ENCODE peak calls at places on chromosomes 3 and 15, in six cellular contexts. E, M, U, L, B and T are unnamed samples.

GRCh38 chr3:178900244-178900643 is 171.4 kb downstream of the ZMAT3 start:
- DNase-seq in M (no peak), U (no peak), B (no peak), E (no peak), L (no peak), T (no peak)

GRCh38 chr3:188671941-188672340 is 499.8 kb upstream of the TPRG1 start:
- DNase-seq in E (no peak), U (no peak), B (no peak), M (no peak), L (no peak), T (no peak)

GRCh38 chr15:101091080-101092017 is 160.5 kb downstream of the CHSY1 start:
- DNase-seq in B (no peak), M (no peak), U (no peak), L (peak), E (no peak), T (no peak)

GRCh38 chr3:131735121-131735520 is 232.3 kb upstream of the MRPL3 start:
- DNase-seq in M (no peak), L (no peak), B (no peak), U (no peak), E (no peak), T (no peak)

GRCh38 chr3:76505202-76505875 is 534.6 kb upstream of the ROBO2 start:
- DNase-seq in E (no peak), B (no peak), M (no peak), U (no peak), L (peak), T (no peak)

GRCh38 chr3:111715911-111716523 is 120.9 kb upstream of the ZBED2 start:
- DNase-seq in E (no peak), B (no peak), U (peak), L (peak), M (peak), T (no peak)

GRCh38 chr15:27412413-27412812 is 441.4 kb downstream of the GABRG3 start:
- DNase-seq in U (no peak), B (no peak), M (peak), E (no peak), L (no peak), T (no peak)

GRCh38 chr3:135908225-135908624 is 57.3 kb upstream of the PPP2R3A start:
- DNase-seq in M (no peak), E (no peak), B (no peak), U (no peak), L (no peak), T (no peak)

GRCh38 chr3:133570937-133571320 is 2.6 kb upstream of the CDV3 start:
- DNase-seq in L (peak), B (no peak), U (no peak), M (no peak), E (no peak), T (no peak)

GRCh38 chr3:47865192-47865591 is 62.3 kb downstream of the DHX30 start:
- DNase-seq in U (no peak), E (no peak), M (no peak), B (no peak), L (no peak), T (no peak)

GRCh38 chr3:49205154-49205788 is 33.9 kb downstream of the KLHDC8B start:
- DNase-seq in U (no peak), B (no peak), L (no peak), E (no peak), M (no peak), T (no peak)

GRCh38 chr3:119042162-119042561 is 7.5 kb upstream of the IGSF11 start:
- DNase-seq in U (no peak), E (no peak), L (no peak), M (no peak), B (no peak), T (no peak)

GRCh38 chr15:98805434-98806274 is 157.3 kb downstream of the IGF1R start:
- DNase-seq in E (no peak), L (no peak), U (no peak), M (peak), B (no peak), T (no peak)

GRCh38 chr3:151037746-151038145 is 47.7 kb upstream of the MED12L start:
- DNase-seq in L (peak), M (peak), B (no peak), U (no peak), E (no peak), T (no peak)

GRCh38 chr15:27254016-27254415 is 283.0 kb downstream of the GABRG3 start:
- DNase-seq in L (no peak), U (no peak), M (no peak), B (no peak), E (no peak), T (no peak)

GRCh38 chr3:174397848-174398247 is 461.3 kb upstream of the NAALADL2 start:
- DNase-seq in M (no peak), E (no peak), L (no peak), U (no peak), B (no peak), T (no peak)

GRCh38 chr15:24898715-24899278 is 56.0 kb upstream of the SNRPN start:
- DNase-seq in E (no peak), U (no peak), L (no peak), B (no peak), M (no peak), T (no peak)

GRCh38 chr15:89777821-89778380 is 1.8 kb downstream of the MESP2 start:
- DNase-seq in M (no peak), U (no peak), B (no peak), L (no peak), E (no peak), T (no peak)
- H3K27ac ChIP-seq in M (no peak), U (no peak), B (no peak), L (no peak), E (no peak), T (no peak)

DNA sequence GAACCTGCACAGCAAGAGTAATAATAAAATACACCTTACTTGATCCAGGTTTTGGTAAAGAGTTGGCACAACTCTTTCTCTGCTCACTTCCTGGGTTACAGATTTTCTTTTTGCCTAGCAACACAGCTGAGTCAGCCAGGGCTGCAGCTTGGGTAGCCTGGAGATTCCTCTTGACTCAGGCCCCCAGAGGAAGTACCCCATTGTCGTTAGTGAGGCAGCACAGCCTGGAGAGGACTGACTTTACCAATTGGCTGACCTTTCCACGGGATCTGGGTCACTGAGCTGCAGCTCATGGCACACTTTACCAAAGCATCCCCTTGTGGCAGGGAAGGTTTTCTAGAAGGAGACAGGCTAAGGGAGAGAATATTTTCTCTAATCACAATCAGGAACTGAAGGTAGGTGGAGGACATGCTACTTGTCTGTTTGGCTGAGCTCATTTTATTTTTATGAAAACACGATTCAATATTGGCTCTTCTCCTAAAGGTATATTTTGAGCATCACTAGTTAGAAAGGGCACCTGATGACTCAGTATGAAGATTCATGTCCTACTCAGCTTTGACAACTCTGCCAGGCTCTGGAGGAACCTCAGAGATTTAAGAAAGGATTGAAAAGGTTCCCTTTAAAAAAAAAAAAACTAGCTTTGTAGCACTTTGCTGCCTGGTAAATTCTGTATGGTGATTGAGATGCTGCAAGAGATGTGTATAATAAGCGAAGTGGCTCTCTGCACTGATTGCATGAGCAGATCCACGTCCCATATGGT is 124.9 kb downstream of the CHDH start:
- DNase-seq in E (no peak), B (no peak), M (no peak), L (peak), U (no peak), T (no peak)
- H3K27ac ChIP-seq in E (no peak), B (no peak), M (no peak), L (no peak), U (no peak), T (no peak)

GRCh38 chr15:66400351-66400774 is 13.7 kb downstream of the MAP2K1 start:
- DNase-seq in U (no peak), E (no peak), M (no peak), L (peak), B (no peak), T (no peak)
- H3K27ac ChIP-seq in U (no peak), E (peak), M (no peak), L (no peak), B (no peak), T (no peak)

GRCh38 chr3:69787436-69788168 is 48.3 kb downstream of the MITF start:
- DNase-seq in B (no peak), L (peak), U (no peak), E (no peak), M (peak), T (no peak)

GRCh38 chr3:69786854-69787253 is 47.6 kb downstream of the MITF start:
- DNase-seq in E (no peak), M (no peak), B (no peak), U (no peak), L (no peak), T (no peak)

GRCh38 chr3:69781593-69781992 is 42.3 kb downstream of the MITF start:
- DNase-seq in E (no peak), L (no peak), M (no peak), U (no peak), B (no peak), T (no peak)

GRCh38 chr3:69785769-69786311 is 46.6 kb downstream of the MITF start:
- DNase-seq in M (no peak), U (no peak), B (no peak), L (no peak), E (no peak), T (no peak)

DNA sequence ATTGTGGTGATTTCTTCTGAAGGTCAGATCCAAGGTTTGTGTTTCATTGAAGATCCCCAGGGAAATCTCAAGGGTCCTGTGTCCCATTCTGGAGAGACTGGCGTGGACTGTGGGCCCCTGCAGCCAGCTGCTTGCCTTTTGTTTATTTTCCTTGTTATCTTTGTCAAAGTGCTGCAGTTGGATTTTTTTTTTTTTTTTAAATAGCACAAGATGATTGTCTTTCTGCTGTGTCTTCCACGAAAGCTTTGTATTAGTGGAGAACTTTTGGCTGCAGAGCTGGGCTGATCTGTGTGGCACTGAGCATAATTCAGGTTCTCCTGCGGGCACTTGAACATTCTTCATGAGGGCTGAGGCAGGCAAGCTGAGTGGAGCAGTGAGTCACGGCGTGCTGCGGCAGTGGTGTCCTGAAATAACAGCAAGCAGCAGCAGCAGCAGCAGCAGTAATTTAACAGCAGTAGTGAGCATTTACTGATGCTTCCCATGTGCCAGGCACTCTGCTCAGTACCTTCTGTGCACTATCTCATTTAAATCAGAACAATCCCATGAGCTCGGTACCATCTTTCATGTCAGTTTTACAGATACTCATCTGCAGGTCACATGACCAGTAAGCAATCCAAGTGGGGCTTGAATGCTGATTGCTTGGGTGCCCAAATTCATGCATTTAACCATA is 45.7 kb downstream of the MITF start:
- DNase-seq in E (no peak), U (no peak), M (peak), L (peak), B (no peak), T (no peak)
- H3K27ac ChIP-seq in E (no peak), U (no peak), M (peak), L (no peak), B (peak), T (no peak)